ENCODE peak calls at places on chromosomes 1 and 21, in five cellular contexts. E, J, I, F and M are unnamed samples.

GRCh38 chr1:235929216-235929615 is 62.5 kb upstream of the LYST start:
- DNase-seq in E (no peak), J (no peak), I (no peak), F (no peak), M (no peak)

GRCh38 chr1:205630651-205631009 is 1.2 kb downstream of the ELK4 start:
- DNase-seq in E (no peak), J (no peak), I (no peak), F (no peak), M (no peak)

GRCh38 chr1:201617157-201617556 is 78.2 kb downstream of the NAV1 start:
- DNase-seq in E (no peak), J (no peak), I (no peak), F (no peak), M (no peak)

GRCh38 chr1:92804721-92805169 is 19.8 kb upstream of the EVI5 start:
- DNase-seq in E (peak), J (peak), I (peak), F (peak), M (peak)

GRCh38 chr1:214862421-214862820 is 220.1 kb upstream of the KCNK2 start:
- DNase-seq in E (no peak), J (no peak), I (no peak), F (no peak), M (no peak)

GRCh38 chr1:10973552-10973951 is 38.9 kb upstream of the TARDBP start:
- DNase-seq in E (no peak), J (no peak), I (no peak), F (no peak), M (no peak)

GRCh38 chr1:154666051-154666793 is 58.2 kb upstream of the ADAR start:
- DNase-seq in E (no peak), J (no peak), I (no peak), F (no peak), M (no peak)

GRCh38 chr1:244093265-244093638 is 42.2 kb downstream of the ZBTB18 start:
- DNase-seq in E (no peak), J (no peak), I (no peak), F (no peak), M (no peak)

GRCh38 chr1:203117611-203118575 is 9.6 kb upstream of the ADORA1 start:
- DNase-seq in E (peak), J (peak), I (no peak), F (no peak), M (peak)

GRCh38 chr1:209755926-209756607 is at the start of gene TRAF3IP3:
- DNase-seq in E (no peak), J (no peak), I (no peak), F (no peak), M (no peak)

GRCh38 chr1:230278871-230279582 is 147.1 kb downstream of the PGBD5 start:
- DNase-seq in E (no peak), J (no peak), I (no peak), F (no peak), M (no peak)

GRCh38 chr21:36706482-36706852 is 7.6 kb downstream of the SIM2 start:
- DNase-seq in E (no peak), J (no peak), I (no peak), F (no peak), M (no peak)

GRCh38 chr1:6121651-6122370 is 58.3 kb downstream of the CHD5 start:
- DNase-seq in E (no peak), J (no peak), I (no peak), F (no peak), M (no peak)

GRCh38 chr1:55572878-55573734 is 357.9 kb upstream of the USP24 start:
- DNase-seq in E (no peak), J (no peak), I (no peak), F (no peak), M (no peak)

GRCh38 chr1:162390396-162391185 is 9.1 kb downstream of the C1orf226 start:
- DNase-seq in E (no peak), J (no peak), I (no peak), F (no peak), M (no peak)

GRCh38 chr1:203546274-203546673 is 52.3 kb downstream of the OPTC start:
- DNase-seq in E (no peak), J (no peak), I (no peak), F (no peak), M (no peak)

GRCh38 chr1:154669464-154670282 is 61.7 kb upstream of the ADAR start:
- DNase-seq in E (peak), J (peak), I (peak), F (no peak), M (peak)

GRCh38 chr1:36178479-36179219 is 22.7 kb downstream of the MAP7D1 start:
- DNase-seq in E (no peak), J (peak), I (no peak), F (no peak), M (no peak)

GRCh38 chr1:203168991-203169390 is 6.6 kb downstream of the MYBPH start:
- DNase-seq in E (no peak), J (no peak), I (no peak), F (no peak), M (no peak)

GRCh38 chr1:11990303-11991032 is 10.2 kb downstream of the MFN2 start:
- DNase-seq in E (no peak), J (no peak), I (no peak), F (no peak), M (no peak)

GRCh38 chr1:39159224-39160036 is 45.1 kb upstream of the MACF1 start:
- DNase-seq in E (no peak), J (peak), I (no peak), F (peak), M (no peak)

GRCh38 chr21:23026878-23027277 is 2028.7 kb downstream of the NCAM2 start:
- DNase-seq in E (no peak), J (no peak), I (no peak), F (no peak), M (no peak)

GRCh38 chr1:156393095-156393494 is 24.1 kb downstream of the RHBG start:
- DNase-seq in E (no peak), J (no peak), I (no peak), F (no peak), M (no peak)

GRCh38 chr1:76053021-76053420 is 21.5 kb upstream of the ST6GALNAC3 start:
- DNase-seq in E (no peak), J (no peak), I (no peak), F (no peak), M (no peak)

GRCh38 chr1:225896937-225897549 is 8.1 kb upstream of the LEFTY1 start:
- DNase-seq in E (no peak), J (no peak), I (no peak), F (no peak), M (peak)

GRCh38 chr21:38861006-38861405 is 55.3 kb downstream of the ETS2 start:
- DNase-seq in E (no peak), J (no peak), I (no peak), F (no peak), M (no peak)

GRCh38 chr1:230381049-230381467 is 45.1 kb downstream of the PGBD5 start:
- DNase-seq in E (no peak), J (peak), I (no peak), F (no peak), M (peak)

GRCh38 chr1:239511865-239512264 is 125.5 kb downstream of the CHRM3 start:
- DNase-seq in E (no peak), J (no peak), I (no peak), F (no peak), M (no peak)

GRCh38 chr1:219629481-219629880 is 16.6 kb upstream of the ZC3H11B start:
- DNase-seq in E (no peak), J (no peak), I (no peak), F (no peak), M (no peak)

GRCh38 chr1:212458817-212459216 is 26.1 kb downstream of the NENF start:
- DNase-seq in E (no peak), J (no peak), I (no peak), F (no peak), M (no peak)

GRCh38 chr1:153929433-153929825 is 6.7 kb upstream of the GATAD2B start:
- DNase-seq in E (no peak), J (no peak), I (no peak), F (no peak), M (peak)